ENCODE peak calls at places on chromosomes 3 and 15, in six cellular contexts. N, M, B, R, E and G are unnamed samples.

GRCh38 chr3:25719321-25719720 is 54.6 kb upstream of the TOP2B start:
- DNase-seq in N (no peak), M (no peak), B (no peak), R (no peak), E (no peak), G (no peak)

GRCh38 chr3:119294889-119295769 is 946 bp downstream of the ARHGAP31 start:
- DNase-seq in N (peak), M (peak), B (peak), R (peak), E (peak), G (peak)

GRCh38 chr15:80966431-80967197 is 23.0 kb downstream of the MESD start:
- DNase-seq in N (no peak), M (no peak), B (no peak), R (no peak), E (no peak), G (no peak)

GRCh38 chr3:18988619-18989229 is 159.6 kb upstream of the KCNH8 start:
- DNase-seq in N (no peak), M (no peak), B (no peak), R (no peak), E (peak), G (no peak)

GRCh38 chr15:64017591-64018163 is 28.6 kb downstream of the DAPK2 start:
- DNase-seq in N (no peak), M (no peak), B (no peak), R (no peak), E (peak), G (no peak)

GRCh38 chr3:34017757-34018156 is 219.3 kb downstream of the PDCD6IP start:
- DNase-seq in N (no peak), M (no peak), B (no peak), R (no peak), E (no peak), G (no peak)

GRCh38 chr3:186583820-186584219 is 13.3 kb downstream of the DNAJB11 start:
- DNase-seq in N (no peak), M (no peak), B (no peak), R (no peak), E (peak), G (no peak)

GRCh38 chr3:184289426-184289938 is 9.6 kb upstream of the PSMD2 start:
- DNase-seq in N (peak), M (peak), B (peak), R (peak), E (peak), G (peak)

GRCh38 chr3:41102053-41102556 is 97.2 kb upstream of the CTNNB1 start:
- DNase-seq in N (no peak), M (no peak), B (peak), R (no peak), E (no peak), G (no peak)

GRCh38 chr15:98668566-98669308 is 20.4 kb downstream of the IGF1R start:
- DNase-seq in N (no peak), M (no peak), B (peak), R (no peak), E (peak), G (no peak)

GRCh38 chr15:96300808-96301207 is 29.7 kb upstream of the NR2F2 start:
- DNase-seq in N (no peak), M (no peak), B (no peak), R (no peak), E (no peak), G (no peak)

GRCh38 chr3:104279617-104280016 is 1087.1 kb upstream of the ALCAM start:
- DNase-seq in N (no peak), M (no peak), B (peak), R (no peak), E (peak), G (no peak)

GRCh38 chr3:83248454-83248853 is 1487.0 kb upstream of the GBE1 start:
- DNase-seq in N (no peak), M (no peak), B (no peak), R (no peak), E (no peak), G (no peak)

GRCh38 chr3:29381595-29381994 is 100.7 kb downstream of the RBMS3 start:
- DNase-seq in N (no peak), M (no peak), B (peak), R (no peak), E (peak), G (no peak)

GRCh38 chr3:170307998-170308398 is 49.5 kb upstream of the SKIL start:
- DNase-seq in N (no peak), M (no peak), B (peak), R (no peak), E (peak), G (no peak)

GRCh38 chr3:16912400-16913263 is 27.9 kb downstream of the PLCL2 start:
- DNase-seq in N (no peak), M (no peak), B (no peak), R (no peak), E (no peak), G (no peak)

GRCh38 chr15:70474682-70475438 is 288.5 kb downstream of the UACA start:
- DNase-seq in N (peak), M (no peak), B (peak), R (peak), E (peak), G (no peak)

GRCh38 chr3:30002782-30003181 is 603.6 kb upstream of the TGFBR2 start:
- DNase-seq in N (no peak), M (no peak), B (no peak), R (no peak), E (no peak), G (no peak)

GRCh38 chr3:60752800-60753199 is 498.5 kb downstream of the FHIT start:
- DNase-seq in N (no peak), M (no peak), B (no peak), R (no peak), E (peak), G (no peak)

GRCh38 chr3:71173421-71173975 is 410.0 kb downstream of the FOXP1 start:
- DNase-seq in N (peak), M (no peak), B (peak), R (no peak), E (peak), G (no peak)

GRCh38 chr15:33587773-33588172 is 277.0 kb downstream of the RYR3 start:
- DNase-seq in N (no peak), M (no peak), B (peak), R (no peak), E (peak), G (no peak)

GRCh38 chr15:82046668-82047492 is 1.1 kb upstream of the MEX3B start:
- DNase-seq in N (peak), M (peak), B (peak), R (peak), E (peak), G (peak)

GRCh38 chr3:103863381-103863780 is 1428.6 kb downstream of the ZPLD1 start:
- DNase-seq in N (no peak), M (no peak), B (no peak), R (no peak), E (no peak), G (no peak)

GRCh38 chr3:190073264-190073663 is 47.4 kb downstream of the P3H2 start:
- DNase-seq in N (no peak), M (peak), B (no peak), R (no peak), E (peak), G (no peak)

GRCh38 chr3:36714343-36714742 is 50.0 kb downstream of the DCLK3 start:
- DNase-seq in N (no peak), M (no peak), B (peak), R (no peak), E (peak), G (no peak)

GRCh38 chr3:81674690-81675089 is 86.8 kb downstream of the GBE1 start:
- DNase-seq in N (no peak), M (no peak), B (no peak), R (no peak), E (no peak), G (no peak)

GRCh38 chr3:195219351-195220045 is 51.5 kb downstream of the XXYLT1 start:
- DNase-seq in N (no peak), M (no peak), B (no peak), R (no peak), E (no peak), G (no peak)

GRCh38 chr15:49675051-49675450 is 54.2 kb downstream of the DTWD1 start:
- DNase-seq in N (no peak), M (no peak), B (peak), R (no peak), E (peak), G (no peak)

GRCh38 chr3:171712168-171712938 is 97.9 kb downstream of the PLD1 start:
- DNase-seq in N (no peak), M (no peak), B (peak), R (no peak), E (peak), G (no peak)

GRCh38 chr3:187261541-187261969 is 30.0 kb downstream of the MASP1 start:
- DNase-seq in N (no peak), M (no peak), B (no peak), R (no peak), E (peak), G (no peak)

GRCh38 chr3:187694801-187695200 is 7.6 kb downstream of the RTP2 start:
- DNase-seq in N (no peak), M (no peak), B (peak), R (no peak), E (peak), G (no peak)

GRCh38 chr3:59185586-59186381 is 136.0 kb upstream of the CFAP20DC start:
- DNase-seq in N (no peak), M (peak), B (peak), R (no peak), E (peak), G (no peak)

GRCh38 chr15:86231864-86232801 is 152.5 kb downstream of the AGBL1 start:
- DNase-seq in N (peak), M (peak), B (peak), R (no peak), E (peak), G (no peak)

GRCh38 chr3:11290743-11291680 is 18.8 kb downstream of the ATG7 start:
- DNase-seq in N (no peak), M (no peak), B (peak), R (peak), E (peak), G (no peak)

GRCh38 chr3:33187368-33187634 is 31.3 kb downstream of the SUSD5 start:
- DNase-seq in N (no peak), M (no peak), B (no peak), R (no peak), E (peak), G (no peak)

GRCh38 chr15:58052334-58052733 is 13.2 kb downstream of the ALDH1A2 start:
- DNase-seq in N (no peak), M (no peak), B (no peak), R (no peak), E (no peak), G (no peak)

GRCh38 chr15:58056015-58056414 is 9.5 kb downstream of the ALDH1A2 start:
- DNase-seq in N (no peak), M (no peak), B (no peak), R (no peak), E (no peak), G (no peak)

GRCh38 chr15:58057559-58057958 is 8.0 kb downstream of the ALDH1A2 start:
- DNase-seq in N (no peak), M (no peak), B (no peak), R (no peak), E (no peak), G (no peak)

GRCh38 chr15:58049520-58050227 is 15.8 kb downstream of the ALDH1A2 start:
- DNase-seq in N (no peak), M (no peak), B (no peak), R (no peak), E (no peak), G (no peak)

DNA sequence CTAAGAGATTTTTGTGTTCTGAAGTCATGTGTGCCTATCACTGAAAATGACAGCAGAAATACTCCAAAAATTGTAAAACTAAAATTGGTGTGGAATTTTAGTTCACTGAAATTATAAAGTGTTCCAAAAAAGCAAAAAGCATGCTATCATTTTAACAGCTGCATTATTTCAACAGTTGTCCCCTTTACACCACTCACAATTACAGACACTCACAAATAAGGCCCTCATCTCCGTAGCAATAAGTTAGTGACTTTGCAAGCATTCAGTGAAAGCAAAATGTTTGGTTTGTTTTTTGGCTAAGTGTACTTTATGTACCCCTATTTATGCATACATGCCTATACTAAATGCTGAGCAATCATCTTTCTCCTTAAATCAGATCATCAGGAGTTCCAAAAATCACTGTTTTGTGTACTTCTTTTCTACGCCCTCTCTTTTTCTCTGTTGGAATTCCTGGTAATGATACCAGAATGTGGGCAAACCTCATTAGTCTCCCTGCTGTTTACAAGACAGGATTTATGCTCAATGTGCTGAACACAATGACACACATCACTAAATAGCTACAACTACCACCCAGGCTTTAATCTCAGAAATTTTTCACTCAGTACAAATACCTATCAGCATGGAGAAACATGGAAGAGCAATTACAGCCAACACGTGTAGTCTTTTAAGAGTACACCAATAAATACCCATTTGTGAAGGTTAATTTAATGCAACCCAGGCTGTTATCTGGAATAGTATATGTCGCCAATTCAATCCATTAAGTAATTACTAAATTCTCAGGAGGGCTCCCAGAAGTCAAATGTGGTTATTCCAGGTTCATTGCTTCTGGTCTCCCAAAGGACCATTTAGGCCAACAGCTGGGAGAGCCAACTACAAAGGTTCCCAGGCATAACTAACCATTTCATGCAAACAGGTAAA is 12.0 kb downstream of the ALDH1A2 start:
- DNase-seq in N (no peak), M (no peak), B (no peak), R (no peak), E (no peak), G (no peak)
- TF ChIP-seq CTCF in N (no peak), M (no peak), B (no peak), R (no peak), E (no peak), G (no peak)

DNA sequence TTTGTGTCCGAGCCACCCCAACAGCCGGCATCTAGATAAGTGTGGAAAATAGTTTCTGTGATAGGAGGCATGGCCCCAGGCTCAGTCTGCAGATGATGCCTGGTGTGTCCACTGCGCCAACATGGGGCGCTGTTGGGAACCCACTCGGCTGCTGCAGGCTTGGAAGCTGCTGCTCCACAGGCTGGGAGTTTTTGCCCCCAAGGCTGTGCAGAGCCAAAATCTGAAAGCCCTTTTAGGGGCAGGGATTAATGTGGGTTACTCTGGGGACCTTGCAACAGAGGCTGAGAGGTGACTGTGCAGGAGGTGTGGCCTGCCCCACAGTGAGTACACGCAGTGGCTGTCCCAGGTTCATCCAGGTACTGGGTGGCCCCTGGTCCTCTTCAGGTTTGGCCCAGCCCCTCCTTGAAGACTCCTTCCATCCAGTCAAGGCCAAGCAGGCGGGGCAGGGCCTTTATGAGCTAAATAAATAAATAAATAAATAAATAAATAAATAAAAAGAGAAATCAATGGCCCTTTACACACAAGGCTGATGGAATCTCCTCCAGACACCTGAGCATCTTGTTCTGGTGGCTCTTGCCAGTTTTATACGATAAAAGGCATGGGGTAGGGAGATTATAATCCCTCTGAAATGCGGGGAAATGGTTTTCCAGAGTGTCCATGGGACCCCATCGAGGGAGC is 73.8 kb downstream of the AAGAB start:
- DNase-seq in N (no peak), M (no peak), B (no peak), R (no peak), E (no peak), G (no peak)
- TF ChIP-seq CTCF in N (no peak), M (no peak), B (peak), R (no peak), E (peak), G (no peak)

GRCh38 chr15:53811530-53811929 is 52.1 kb upstream of the WDR72 start:
- DNase-seq in N (no peak), M (no peak), B (no peak), R (no peak), E (no peak), G (no peak)
- TF ChIP-seq CTCF in N (no peak), M (no peak), B (no peak), R (no peak), E (no peak), G (no peak)

GRCh38 chr15:75327491-75327890 is 8.4 kb upstream of the COMMD4 start:
- DNase-seq in N (no peak), M (no peak), B (no peak), R (no peak), E (no peak), G (no peak)

GRCh38 chr15:75325922-75326321 is 9.9 kb upstream of the COMMD4 start:
- DNase-seq in N (no peak), M (no peak), B (no peak), R (no peak), E (no peak), G (no peak)

GRCh38 chr15:75327005-75327404 is 8.9 kb upstream of the COMMD4 start:
- DNase-seq in N (no peak), M (no peak), B (no peak), R (no peak), E (no peak), G (no peak)

GRCh38 chr15:75329571-75329970 is 6.3 kb upstream of the COMMD4 start:
- DNase-seq in N (no peak), M (no peak), B (no peak), R (no peak), E (no peak), G (no peak)

DNA sequence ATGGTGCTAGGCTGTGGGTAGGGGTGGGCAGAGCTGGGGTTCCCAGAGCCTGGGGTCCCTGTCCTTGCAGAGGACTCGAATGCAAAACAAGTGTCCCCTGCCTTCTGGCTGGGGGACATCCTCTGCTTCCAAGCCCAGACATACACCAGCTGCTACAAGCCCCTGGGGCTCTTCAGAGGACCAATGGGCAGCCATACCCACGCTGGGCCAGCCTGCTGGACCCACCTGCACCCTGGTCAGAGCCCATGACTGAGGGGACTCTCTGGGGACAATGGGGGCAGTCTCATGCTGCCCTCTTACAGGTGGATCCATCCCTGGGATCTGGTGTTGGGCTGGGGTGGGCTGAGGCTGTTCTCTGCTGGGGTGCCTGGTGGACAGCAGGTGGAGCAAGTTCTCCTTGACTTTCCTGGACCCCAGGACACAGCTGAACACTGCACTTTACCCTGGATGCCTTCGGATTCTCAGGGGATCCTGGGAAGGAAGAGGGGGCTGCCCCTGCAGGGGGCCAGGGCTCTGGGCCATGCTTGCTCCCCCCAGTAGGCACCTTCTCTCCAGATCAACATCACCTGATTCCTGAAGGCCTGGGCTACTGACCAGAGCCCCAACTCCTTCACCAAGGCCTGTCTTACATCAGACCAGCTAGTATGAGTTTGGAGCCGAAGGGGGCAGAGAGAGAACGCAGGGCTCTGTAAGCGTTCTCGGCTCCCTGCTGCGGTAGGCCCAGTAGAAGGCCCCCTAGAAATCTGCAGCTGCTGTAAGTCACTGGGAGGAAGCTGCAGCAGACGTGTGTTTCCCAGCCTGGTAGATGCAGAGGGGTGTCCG is 7.2 kb upstream of the COMMD4 start:
- DNase-seq in N (no peak), M (no peak), B (no peak), R (no peak), E (no peak), G (no peak)
- TF ChIP-seq CTCF in N (no peak), M (no peak), B (no peak), R (no peak), E (no peak), G (no peak)

DNA sequence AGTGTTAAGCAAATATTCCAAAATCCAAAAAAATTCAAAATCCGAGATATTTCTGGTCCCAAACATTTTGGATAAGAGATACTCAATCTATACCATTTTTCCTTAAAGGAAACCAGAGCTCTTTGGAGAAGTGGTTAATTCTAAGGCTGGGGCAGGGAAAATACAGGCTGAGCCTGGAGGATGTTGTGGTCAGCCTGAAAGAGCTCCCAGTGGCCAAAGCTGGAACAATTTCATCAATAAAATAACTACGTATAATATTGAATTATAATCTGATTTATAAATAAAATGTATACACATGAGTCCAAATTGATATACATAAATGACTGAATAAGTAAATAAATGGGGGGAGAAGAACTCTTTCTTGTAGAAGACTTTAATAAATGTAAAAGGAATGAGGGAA is 24.6 kb downstream of the PPARG start:
- DNase-seq in N (no peak), M (no peak), B (no peak), R (no peak), E (no peak), G (no peak)
- TF ChIP-seq CTCF in N (no peak), M (no peak), B (peak), R (no peak), E (no peak), G (no peak)